ENCODE peak calls at places on chromosome 10, in eight cellular contexts. O is right lobe of liver, L is astrocyte of the spinal cord, V is A673, H is foreskin keratinocyte, F is brain microvascular endothelial cell, J is cardiac fibroblast, P is choroid plexus epithelial cell. R is an unnamed sample.

GRCh38 chr10:124109261-124109660 is 15.9 kb upstream of the CHST15 start:
- DNase-seq in H (no peak), V (no peak), P (no peak), O (no peak), J (no peak), L (no peak), F (no peak), R (no peak)

GRCh38 chr10:21526952-21527633 is 1.6 kb upstream of the SKIDA1 start:
- DNase-seq in H (no peak), V (peak; percentile 81), L (peak; percentile 76), O (peak; percentile 80), F (peak; percentile 42), J (peak; percentile 75), P (peak; percentile 67), R (peak; percentile 68)

GRCh38 chr10:1678084-1678483 is 59.2 kb downstream of the ADARB2 start:
- DNase-seq in J (no peak), H (no peak), F (no peak), P (no peak), O (peak; percentile 28), L (no peak), V (no peak), R (no peak)

GRCh38 chr10:117804470-117805011 is 242.2 kb downstream of the RAB11FIP2 start:
- DNase-seq in J (no peak), O (no peak), P (no peak), V (peak; percentile 21), L (no peak), H (no peak), F (no peak), R (peak; percentile 15)

GRCh38 chr10:598415-599170 is 90.9 kb downstream of the DIP2C start:
- DNase-seq in F (peak; percentile 94), J (peak; percentile 78), V (peak; percentile 30), L (peak; percentile 96), P (peak; percentile 94), H (no peak), O (no peak), R (no peak)

GRCh38 chr10:111525696-111526095 is 448.9 kb downstream of the ADRA2A start:
- DNase-seq in O (no peak), P (no peak), F (no peak), L (no peak), J (no peak), H (no peak), V (no peak), R (no peak)

GRCh38 chr10:111756541-111757061 is 427.0 kb downstream of the GPAM start:
- DNase-seq in O (peak; percentile 60), V (peak; percentile 73), H (no peak), F (no peak), P (peak; percentile 30), J (peak; percentile 72), L (peak; percentile 4), R (peak; percentile 53)

GRCh38 chr10:27998954-27999275 is at the start of gene ODAD2:
- DNase-seq in V (peak; percentile 3), P (no peak), H (no peak), J (no peak), L (peak; percentile 9), F (no peak), O (no peak), R (no peak)

GRCh38 chr10:99740261-99740660 is 8.2 kb downstream of the CUTC start:
- DNase-seq in V (no peak), F (no peak), J (no peak), P (no peak), O (no peak), H (no peak), L (no peak), R (no peak)

GRCh38 chr10:96222441-96222840 is 48.9 kb downstream of the BLNK start:
- DNase-seq in V (no peak), J (no peak), F (no peak), P (no peak), L (no peak), H (no peak), O (no peak), R (no peak)

GRCh38 chr10:72765051-72765450 is 73.1 kb downstream of the MCU start:
- DNase-seq in H (no peak), V (no peak), O (no peak), J (no peak), L (no peak), F (no peak), P (no peak), R (no peak)

GRCh38 chr10:46255696-46256355 is 31.0 kb upstream of the ANTXRL start:
- DNase-seq in J (peak; percentile 11), O (peak; percentile 88), L (no peak), F (peak; percentile 9), P (peak; percentile 33), H (no peak), V (peak; percentile 40), R (peak; percentile 68)

GRCh38 chr10:84291389-84291788 is 37.0 kb upstream of the CCSER2 start:
- DNase-seq in V (peak; percentile 61), H (peak; percentile 37), L (peak; percentile 66), F (peak; percentile 66), P (peak; percentile 75), J (peak; percentile 68), O (no peak), R (peak; percentile 46)

GRCh38 chr10:132189016-132189415 is 2.3 kb downstream of the DPYSL4 start:
- DNase-seq in H (no peak), J (no peak), O (no peak), L (no peak), F (no peak), P (no peak), V (no peak), R (no peak)

GRCh38 chr10:22702348-22702747 is 12.0 kb downstream of the PIP4K2A start:
- DNase-seq in P (peak; percentile 86), L (peak; percentile 29), J (no peak), F (no peak), V (no peak), O (no peak), H (no peak), R (no peak)

GRCh38 chr10:28202941-28203352 is 99.9 kb downstream of the MPP7 start:
- DNase-seq in O (no peak), J (no peak), L (no peak), P (no peak), V (no peak), F (no peak), H (no peak), R (peak; percentile 16)

GRCh38 chr10:123998197-123999141 is 94.9 kb downstream of the CHST15 start:
- DNase-seq in V (no peak), F (no peak), P (no peak), H (no peak), O (no peak), L (no peak), J (no peak), R (no peak)

GRCh38 chr10:35640951-35641429 is 1.1 kb downstream of the FZD8 start:
- DNase-seq in H (peak; percentile 73), L (peak; percentile 86), O (peak; percentile 73), V (peak; percentile 94), P (peak; percentile 94), J (peak; percentile 86), F (peak; percentile 76), R (peak; percentile 68)

GRCh38 chr10:129969528-129970264 is 5.6 kb upstream of the EBF3 start:
- DNase-seq in J (peak; percentile 24), O (no peak), H (no peak), F (no peak), P (no peak), L (no peak), V (peak; percentile 62), R (peak; percentile 59)

GRCh38 chr10:132065491-132066105 is at the start of gene JAKMIP3:
- DNase-seq in J (peak; percentile 91), P (peak; percentile 95), V (peak; percentile 76), L (peak; percentile 86), H (peak; percentile 67), F (peak; percentile 93), O (no peak), R (peak; percentile 29)

GRCh38 chr10:101856626-101857025 is 13.0 kb upstream of the KCNIP2 start:
- DNase-seq in O (no peak), F (peak; percentile 39), H (peak; percentile 16), L (no peak), V (no peak), J (peak; percentile 65), P (peak; percentile 58), R (no peak)

DNA sequence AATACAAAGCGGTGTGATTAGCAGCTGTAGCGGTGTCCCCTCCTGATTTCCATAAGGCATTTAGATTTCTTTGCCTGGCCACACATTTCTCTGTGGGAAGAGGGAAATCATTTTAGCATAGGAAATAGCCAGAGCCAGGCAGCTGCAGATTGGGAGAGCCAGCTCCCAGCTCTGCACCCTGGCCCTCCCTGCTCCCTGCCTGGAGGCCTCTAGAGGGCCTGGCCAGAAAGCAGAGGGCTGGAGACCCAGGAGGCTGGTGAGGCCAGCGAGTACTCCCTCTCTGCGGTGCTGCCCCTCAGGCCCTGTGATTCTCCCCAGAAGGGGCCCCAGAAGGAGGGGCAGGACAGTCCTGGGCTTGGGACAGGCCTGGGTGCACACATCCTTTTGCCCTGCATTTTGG is 85.6 kb downstream of the C10orf105 start:
- DNase-seq in V (no peak), L (no peak), J (no peak), F (no peak), H (no peak), P (no peak), O (no peak), R (no peak)
- TF ChIP-seq CTCF in V (no peak), L (no peak), J (no peak), F (no peak), H (no peak), P (no peak), O (no peak), R (no peak)

GRCh38 chr10:29465384-29465783 is 169.4 kb downstream of the SVIL start:
- DNase-seq in P (no peak), F (no peak), L (no peak), H (no peak), O (no peak), V (no peak), J (no peak), R (no peak)
- TF ChIP-seq CTCF in P (peak; percentile 25), F (peak; percentile 61), L (peak; percentile 39), H (peak; percentile 48), O (no peak), V (peak; percentile 47), J (peak; percentile 34), R (no peak)

GRCh38 chr10:23702977-23703414 is 264.1 kb downstream of the OTUD1 start:
- DNase-seq in F (peak; percentile 29), P (peak; percentile 77), O (peak; percentile 62), L (peak; percentile 22), H (peak; percentile 21), V (peak; percentile 90), J (peak; percentile 72), R (peak; percentile 65)
- TF ChIP-seq CTCF in F (peak; percentile 75), P (peak; percentile 80), O (peak; percentile 52), L (peak; percentile 70), H (peak; percentile 72), V (peak; percentile 90), J (peak; percentile 77), R (peak; percentile 69)

GRCh38 chr10:48444861-48445841 is 138.7 kb downstream of the MAPK8 start:
- DNase-seq in V (peak; percentile 44), L (no peak), J (no peak), P (no peak), H (no peak), F (no peak), O (peak; percentile 37), R (no peak)

GRCh38 chr10:48442090-48442808 is 135.8 kb downstream of the MAPK8 start:
- DNase-seq in P (no peak), L (no peak), V (no peak), J (no peak), F (no peak), H (no peak), O (no peak), R (no peak)

GRCh38 chr10:48445932-48446331 is 139.5 kb downstream of the MAPK8 start:
- DNase-seq in O (no peak), H (no peak), L (no peak), F (no peak), J (no peak), V (no peak), P (no peak), R (no peak)

GRCh38 chr10:48442809-48443177 is 136.3 kb downstream of the MAPK8 start:
- DNase-seq in H (no peak), O (no peak), J (no peak), P (no peak), V (no peak), L (no peak), F (no peak), R (no peak)

GRCh38 chr10:48444266-48444665 is 137.8 kb downstream of the MAPK8 start:
- DNase-seq in H (no peak), L (peak; percentile 56), O (peak; percentile 40), J (peak; percentile 22), F (peak; percentile 28), V (peak; percentile 90), P (peak; percentile 77), R (no peak)
- TF ChIP-seq CTCF in H (peak; percentile 73), L (peak; percentile 51), O (peak; percentile 14), J (no peak), F (peak; percentile 45), V (peak; percentile 64), P (peak; percentile 57), R (peak; percentile 8)